ENCODE peak calls at places on chromosomes 11 and 22, in five cellular contexts. E is tibial artery, P is AG04450, S is fibroblast of the aortic adventitia, O is PC-9. A is an unnamed sample.

GRCh38 chr11:75768909-75769771 is 562 bp downstream of the DGAT2 start:
- DNase-seq in E (no peak), P (no peak), S (no peak), O (no peak), A (no peak)

GRCh38 chr11:125397421-125397820 is 98.6 kb downstream of the FEZ1 start:
- DNase-seq in E (no peak), P (no peak), S (no peak), O (no peak), A (no peak)

GRCh38 chr11:67416416-67417335 is 1.2 kb downstream of the CARNS1 start:
- DNase-seq in E (peak; percentile 57), P (no peak), S (peak; percentile 31), O (no peak), A (no peak)

GRCh38 chr11:26134481-26135355 is 197.2 kb upstream of the ANO3 start:
- DNase-seq in E (no peak), P (no peak), S (peak; percentile 31), O (no peak), A (peak; percentile 27)

GRCh38 chr11:57644748-57645715 is 4.7 kb downstream of the YPEL4 start:
- DNase-seq in E (peak; percentile 87), P (no peak), S (peak; percentile 74), O (peak; percentile 83), A (peak; percentile 81)

GRCh38 chr11:104668797-104669463 is 229.3 kb downstream of the CASP12 start:
- DNase-seq in E (no peak), P (peak; percentile 69), S (peak; percentile 82), O (peak; percentile 1), A (peak; percentile 82)

GRCh38 chr22:23862103-23862502 is 4.4 kb downstream of the SLC2A11 start:
- DNase-seq in E (no peak), P (no peak), S (peak; percentile 63), O (peak; percentile 35), A (peak; percentile 66)

GRCh38 chr11:117884994-117885393 is 8.5 kb upstream of the FXYD6 start:
- DNase-seq in E (no peak), P (peak; percentile 61), S (peak; percentile 26), O (no peak), A (peak; percentile 24)

GRCh38 chr11:4181780-4182721 is 87.5 kb downstream of the RRM1 start:
- DNase-seq in E (no peak), P (peak; percentile 16), S (peak; percentile 50), O (peak; percentile 55), A (peak; percentile 67)

GRCh38 chr11:64762916-64763803 is 3.4 kb upstream of the PYGM start:
- DNase-seq in E (peak; percentile 19), P (no peak), S (peak; percentile 74), O (no peak), A (peak; percentile 76)

GRCh38 chr11:41392591-41392990 is 66.9 kb downstream of the LRRC4C start:
- DNase-seq in E (no peak), P (no peak), S (no peak), O (no peak), A (no peak)

GRCh38 chr22:31944700-31945477 is 554 bp downstream of the YWHAH start:
- DNase-seq in E (peak; percentile 31), P (no peak), S (no peak), O (no peak), A (no peak)

GRCh38 chr11:103730151-103730940 is 306.1 kb upstream of the DDI1 start:
- DNase-seq in E (no peak), P (peak; percentile 26), S (peak; percentile 84), O (no peak), A (peak; percentile 52)

GRCh38 chr22:17436382-17436951 is 67.2 kb downstream of the CECR2 start:
- DNase-seq in E (no peak), P (no peak), S (peak; percentile 1), O (no peak), A (peak; percentile 52)

GRCh38 chr11:1832989-1833365 is 1.8 kb upstream of the SYT8 start:
- DNase-seq in E (no peak), P (no peak), S (no peak), O (no peak), A (no peak)

GRCh38 chr11:36726420-36726819 is 128.4 kb upstream of the RAG2 start:
- DNase-seq in E (no peak), P (no peak), S (no peak), O (no peak), A (no peak)

GRCh38 chr11:35182317-35182939 is 43.5 kb downstream of the CD44 start:
- DNase-seq in E (no peak), P (no peak), S (no peak), O (no peak), A (no peak)

GRCh38 chr11:128424867-128425285 is 162.5 kb downstream of the ETS1 start:
- DNase-seq in E (no peak), P (no peak), S (peak; percentile 46), O (no peak), A (peak; percentile 58)

GRCh38 chr11:128555606-128556005 is 31.8 kb downstream of the ETS1 start:
- DNase-seq in E (no peak), P (no peak), S (no peak), O (no peak), A (peak; percentile 36)

GRCh38 chr11:9461760-9462134 is 935 bp downstream of the ZNF143 start:
- DNase-seq in E (no peak), P (no peak), S (peak; percentile 42), O (no peak), A (peak; percentile 26)

GRCh38 chr11:36433896-36434295 is 76.2 kb downstream of the TRAF6 start:
- DNase-seq in E (no peak), P (no peak), S (no peak), O (no peak), A (no peak)

GRCh38 chr11:9530020-9530628 is 43.3 kb upstream of the WEE1 start:
- DNase-seq in E (no peak), P (no peak), S (no peak), O (no peak), A (no peak)

GRCh38 chr11:59615132-59615636 is 390 bp downstream of the OSBP start:
- DNase-seq in E (peak; percentile 30), P (no peak), S (no peak), O (peak; percentile 52), A (peak; percentile 11)

GRCh38 chr22:37148031-37148651 is 1.6 kb downstream of the IL2RB start:
- DNase-seq in E (no peak), P (no peak), S (no peak), O (no peak), A (no peak)

GRCh38 chr11:6615882-6616585 is 3.2 kb downstream of the TPP1 start:
- DNase-seq in E (no peak), P (no peak), S (no peak), O (no peak), A (peak; percentile 48)

GRCh38 chr11:120952503-120953229 is 71.2 kb upstream of the TBCEL start:
- DNase-seq in E (peak; percentile 59), P (peak; percentile 21), S (peak; percentile 72), O (peak; percentile 60), A (peak; percentile 70)

GRCh38 chr11:113022267-113022666 is 61.0 kb downstream of the NCAM1 start:
- DNase-seq in E (no peak), P (no peak), S (no peak), O (no peak), A (peak; percentile 5)

GRCh38 chr11:33778682-33779081 is 4.4 kb upstream of the FBXO3 start:
- DNase-seq in E (no peak), P (peak; percentile 59), S (peak; percentile 85), O (no peak), A (peak; percentile 69)

GRCh38 chr11:1642288-1643145 is 12.9 kb downstream of the KRTAP5-5 start:
- DNase-seq in E (no peak), P (no peak), S (no peak), O (no peak), A (no peak)

DNA sequence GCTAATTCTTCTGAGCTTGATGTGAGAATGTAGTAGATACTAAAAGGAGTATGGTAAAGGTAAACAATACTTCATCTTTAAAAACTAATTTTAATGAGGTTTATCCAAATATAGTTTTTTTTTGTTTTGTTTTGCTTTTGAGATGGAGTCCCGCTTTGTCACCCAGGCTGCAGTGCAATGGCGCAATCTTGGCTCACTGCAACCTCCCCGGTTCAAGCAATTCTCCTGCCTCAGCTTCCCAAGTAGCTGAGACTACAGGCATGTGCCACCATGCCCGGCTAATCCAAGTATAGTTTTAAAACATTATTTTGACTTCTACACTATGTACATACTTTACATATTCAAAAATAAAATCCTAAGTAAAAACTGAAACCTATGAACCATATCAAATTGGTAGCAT is 4.1 kb downstream of the ZBTB44 start:
- DNase-seq in E (no peak), P (no peak), S (no peak), O (no peak), A (no peak)
- H3K4me3 ChIP-seq in E (no peak overlapping the region), P (no peak overlapping the region), S (no peak overlapping the region), O (no peak overlapping the region), A (no peak overlapping the region)

GRCh38 chr11:61157743-61158142 is 3.5 kb downstream of the VPS37C start:
- DNase-seq in E (no peak), P (no peak), S (no peak), O (no peak), A (no peak)
- TF ChIP-seq CTCF in E (no peak), P (no peak), S (no peak), O (no peak), A (no peak)

GRCh38 chr22:20887375-20887774 is 28.6 kb downstream of the SNAP29 start:
- DNase-seq in E (no peak), P (no peak), S (no peak), O (no peak), A (no peak)
- H3K4me3 ChIP-seq in E (no peak overlapping the region), P (no peak overlapping the region), S (no peak overlapping the region), O (no peak overlapping the region), A (no peak overlapping the region)

GRCh38 chr11:61749607-61750217 is 2.7 kb upstream of the MYRF start:
- DNase-seq in E (no peak), P (no peak), S (no peak), O (no peak), A (no peak)

GRCh38 chr11:61751384-61751783 is 1.1 kb upstream of the MYRF start:
- DNase-seq in E (no peak), P (no peak), S (no peak), O (no peak), A (no peak)

GRCh38 chr11:61752117-61752924 is at the start of gene MYRF:
- DNase-seq in E (no peak), P (no peak), S (no peak), O (peak; percentile 66), A (peak; percentile 26)

GRCh38 chr11:61752925-61753551 is 602 bp downstream of the MYRF start:
- DNase-seq in E (no peak), P (no peak), S (no peak), O (no peak), A (no peak)

DNA sequence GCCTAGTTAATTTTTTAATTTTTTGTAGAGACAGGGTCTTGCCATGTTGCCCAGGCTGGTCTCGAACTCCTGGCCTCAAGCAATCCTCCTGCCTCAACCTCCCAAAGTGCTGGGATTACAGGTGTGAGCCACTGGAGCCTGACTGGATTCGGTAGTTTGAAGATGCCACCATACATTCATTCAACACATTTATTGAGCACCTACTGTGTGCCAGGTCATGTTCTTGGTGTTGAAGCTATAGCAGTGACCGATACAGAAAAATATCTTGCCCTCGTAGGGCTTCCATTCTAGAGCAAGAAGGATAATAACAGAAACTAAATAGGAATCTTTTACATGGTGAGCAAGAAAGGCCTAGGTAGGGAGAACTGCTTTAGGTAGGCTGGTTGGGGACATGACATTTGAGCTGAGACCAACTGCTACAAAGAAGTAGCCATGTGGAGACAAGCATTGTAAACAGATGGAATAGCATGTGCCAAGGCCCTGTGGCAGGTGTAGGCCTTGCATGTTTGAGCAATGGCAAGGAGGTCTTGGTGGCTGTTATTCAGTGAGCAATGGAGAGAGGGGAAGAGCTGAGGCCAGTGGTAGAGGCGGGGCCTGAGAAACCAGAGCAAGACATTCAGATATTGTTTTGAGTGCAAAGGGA is 1.7 kb upstream of the MYRF start:
- DNase-seq in E (no peak), P (no peak), S (no peak), O (no peak), A (no peak)
- TF ChIP-seq CTCF in E (no peak), P (no peak), S (no peak), O (no peak), A (no peak)

A was measured in cardiac fibroblast.